ENCODE peak calls at places on chromosomes 7 and 10, in four cellular contexts. One of them, this sample, is unnamed.

GRCh38 chr7:158827411-158828342 is 1.6 kb downstream of the ESYT2 start:
- DNase-seq in putamen: no peak
- DNase-seq in choroid plexus epithelial cell: peak; percentile 53
- DNase-seq in astrocyte of the cerebellum: no peak
- DNase-seq in this sample: peak; percentile 51

GRCh38 chr10:132441818-132442217 is 44.8 kb downstream of the PWWP2B start:
- DNase-seq in choroid plexus epithelial cell: no peak
- DNase-seq in putamen: no peak
- DNase-seq in astrocyte of the cerebellum: no peak
- DNase-seq in this sample: no peak

GRCh38 chr7:17681965-17682364 is 258.3 kb downstream of the SNX13 start:
- DNase-seq in astrocyte of the cerebellum: no peak
- DNase-seq in choroid plexus epithelial cell: peak; percentile 16
- DNase-seq in putamen: no peak
- DNase-seq in this sample: peak; percentile 66

GRCh38 chr7:106239406-106239805 is 45.4 kb downstream of the NAMPT start:
- DNase-seq in astrocyte of the cerebellum: no peak
- DNase-seq in putamen: no peak
- DNase-seq in choroid plexus epithelial cell: no peak
- DNase-seq in this sample: peak; percentile 36

GRCh38 chr10:30456262-30456661 is 22.3 kb downstream of the MAP3K8 start:
- DNase-seq in choroid plexus epithelial cell: peak; percentile 12
- DNase-seq in astrocyte of the cerebellum: no peak
- DNase-seq in putamen: no peak
- DNase-seq in this sample: no peak

GRCh38 chr7:27186450-27187157 is 1.6 kb upstream of the HOXA11 start:
- DNase-seq in putamen: no peak
- DNase-seq in choroid plexus epithelial cell: no peak
- DNase-seq in astrocyte of the cerebellum: no peak
- DNase-seq in this sample: no peak

GRCh38 chr7:130365511-130366441 is 14.5 kb upstream of the CPA1 start:
- DNase-seq in choroid plexus epithelial cell: peak; percentile 51
- DNase-seq in putamen: no peak
- DNase-seq in astrocyte of the cerebellum: peak; percentile 97
- DNase-seq in this sample: peak; percentile 41

GRCh38 chr10:12614390-12615003 is 265.1 kb downstream of the CAMK1D start:
- DNase-seq in astrocyte of the cerebellum: no peak
- DNase-seq in choroid plexus epithelial cell: no peak
- DNase-seq in putamen: no peak
- DNase-seq in this sample: no peak

This sample was measured in adipocyte.